ENCODE peak calls at places on chromosomes 2 and 18, in seven cellular contexts. T is A549, C is fibroblast of mammary gland, X is fibroblast of villous mesenchyme, M is HFF-Myc, O is GM10248, H is omental fat pad. I is an unnamed sample.
A peak's percentile ranks its signal among the peaks of the same experiment; 100 is the strongest.

GRCh38 chr2:48845719-48846118 is 90.2 kb upstream of the LHCGR start:
- DNase-seq in M (no peak), O (no peak), H (no peak), T (no peak), C (no peak), X (no peak), I (no peak)

GRCh38 chr2:98926601-98927000 is 9.4 kb downstream of the CRACDL start:
- DNase-seq in C (peak; percentile 70), O (no peak), X (no peak), T (no peak), H (no peak), M (no peak), I (no peak)

GRCh38 chr2:67649331-67650071 is 252.4 kb downstream of the ETAA1 start:
- DNase-seq in T (no peak), C (peak; percentile 93), X (peak; percentile 94), O (no peak), M (peak; percentile 79), H (no peak), I (no peak)

GRCh38 chr2:180040146-180040925 is 33.2 kb upstream of the CWC22 start:
- DNase-seq in T (no peak), M (peak; percentile 88), C (peak; percentile 99), H (no peak), X (peak; percentile 78), O (no peak), I (no peak)

GRCh38 chr2:7022956-7023467 is 105.8 kb downstream of the RNF144A start:
- DNase-seq in H (no peak), O (no peak), M (no peak), X (peak; percentile 30), T (no peak), C (peak; percentile 28), I (no peak)

GRCh38 chr2:84782717-84783442 is 98.0 kb downstream of the TRABD2A start:
- DNase-seq in M (no peak), C (peak; percentile 6), T (no peak), X (no peak), H (no peak), O (no peak), I (no peak)

GRCh38 chr2:190766581-190766980 is 114.0 kb upstream of the GLS start:
- DNase-seq in M (no peak), O (no peak), X (no peak), H (no peak), C (no peak), T (no peak), I (no peak)

GRCh38 chr18:63762518-63762917 is 12.7 kb upstream of the SERPINB7 start:
- DNase-seq in H (no peak), M (no peak), X (peak; percentile 52), O (no peak), C (peak; percentile 94), T (no peak), I (no peak)

GRCh38 chr18:79484661-79485621 is 89.2 kb downstream of the NFATC1 start:
- DNase-seq in X (peak; percentile 97), M (peak; percentile 88), T (no peak), O (no peak), H (no peak), C (peak; percentile 93), I (no peak)

GRCh38 chr2:128214866-128215460 is 103.7 kb downstream of the HS6ST1 start:
- DNase-seq in M (no peak), X (no peak), O (no peak), T (no peak), H (no peak), C (no peak), I (no peak)

GRCh38 chr18:63120541-63121059 is 199.0 kb downstream of the BCL2 start:
- DNase-seq in X (no peak), H (no peak), O (no peak), M (no peak), C (no peak), T (no peak), I (no peak)

GRCh38 chr18:48634491-48634890 is 95.7 kb downstream of the CTIF start:
- DNase-seq in X (no peak), C (no peak), O (no peak), H (no peak), T (no peak), M (no peak), I (no peak)

GRCh38 chr2:158009425-158009824 is 92.3 kb upstream of the UPP2 start:
- DNase-seq in C (no peak), H (no peak), M (no peak), O (no peak), T (no peak), X (peak; percentile 31), I (no peak)

GRCh38 chr2:101864426-101864825 is 127.3 kb upstream of the IL1R2 start:
- DNase-seq in C (no peak), O (no peak), X (no peak), T (no peak), H (no peak), M (no peak), I (no peak)

GRCh38 chr2:114123925-114124324 is 234.0 kb downstream of the ACTR3 start:
- DNase-seq in C (no peak), O (no peak), H (no peak), T (no peak), M (no peak), X (no peak), I (no peak)

GRCh38 chr2:99692785-99693184 is 203.0 kb upstream of the REV1 start:
- DNase-seq in C (no peak), T (no peak), H (no peak), O (no peak), X (no peak), M (no peak), I (no peak)

GRCh38 chr2:873651-874580 is 76.7 kb upstream of the SNTG2 start:
- DNase-seq in X (no peak), O (no peak), C (no peak), H (no peak), T (no peak), M (no peak), I (no peak)

GRCh38 chr2:46461716-46462171 is 17.6 kb upstream of the TMEM247 start:
- DNase-seq in X (no peak), O (peak; percentile 38), H (no peak), M (no peak), T (no peak), C (no peak), I (no peak)
- TF ChIP-seq CTCF in X (no peak), O (no peak), H (no peak), M (no peak), T (no peak), C (no peak), I (no peak)

GRCh38 chr2:96527990-96528679 is 8.4 kb upstream of the ARID5A start:
- DNase-seq in H (no peak), X (peak; percentile 49), M (no peak), T (no peak), O (no peak), C (peak; percentile 38), I (peak; percentile 51)

GRCh38 chr2:96529376-96530143 is 7.0 kb upstream of the ARID5A start:
- DNase-seq in H (no peak), C (no peak), O (no peak), X (no peak), M (no peak), T (no peak), I (no peak)

GRCh38 chr2:96530144-96530430 is 6.5 kb upstream of the ARID5A start:
- DNase-seq in H (no peak), X (no peak), C (no peak), O (no peak), M (no peak), T (no peak), I (no peak)

GRCh38 chr2:96527052-96527964 is 9.2 kb upstream of the ARID5A start:
- DNase-seq in O (peak; percentile 83), C (no peak), M (no peak), X (peak; percentile 34), H (no peak), T (no peak), I (peak; percentile 83)

DNA sequence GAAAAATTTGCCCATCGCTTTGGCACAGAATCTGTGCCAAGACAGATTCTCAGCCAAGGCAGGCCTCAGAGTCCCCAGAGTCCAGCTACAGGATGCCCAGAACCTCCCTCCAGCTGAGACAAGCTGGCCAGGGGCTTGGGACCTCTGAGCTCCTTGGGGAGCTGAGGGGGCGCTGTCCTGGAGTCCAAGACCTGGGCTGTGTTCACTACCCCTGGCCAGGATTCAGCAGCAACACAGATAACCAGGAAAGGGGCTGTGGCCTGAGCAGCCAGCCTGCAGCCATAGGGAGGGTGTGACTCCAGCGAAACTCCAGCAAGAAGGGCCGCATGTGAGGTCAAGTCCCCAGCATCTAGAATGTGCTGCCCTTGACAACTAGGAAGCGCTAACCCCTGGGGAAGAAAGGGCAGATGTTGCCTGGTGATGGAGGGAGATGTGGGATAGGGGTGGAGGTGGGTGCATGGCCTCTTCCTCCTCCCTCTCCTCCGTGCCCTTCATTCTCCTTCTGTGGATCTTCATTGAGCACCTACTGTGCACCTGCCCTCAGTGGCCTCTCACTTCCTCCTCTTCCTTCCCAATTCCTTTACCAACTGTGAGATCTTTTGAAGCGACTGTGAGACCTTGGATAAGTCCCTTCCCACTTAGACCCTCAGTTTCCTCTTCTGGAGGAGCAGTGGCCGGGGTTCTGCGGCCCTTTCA is 7.7 kb upstream of the ARID5A start:
- DNase-seq in O (no peak), C (no peak), H (no peak), X (no peak), M (no peak), T (no peak), I (no peak)
- TF ChIP-seq CTCF in O (no peak), C (no peak), H (no peak), X (peak; percentile 4), M (no peak), T (no peak), I (peak; percentile 23)

GRCh38 chr2:73268831-73269685 is 15.2 kb downstream of the FBXO41 start:
- DNase-seq in O (peak; percentile 91), H (no peak), X (no peak), T (peak; percentile 83), C (no peak), M (no peak), I (peak; percentile 96)
- TF ChIP-seq CTCF in O (no peak), H (no peak), X (no peak), T (peak; percentile 36), C (no peak), M (no peak), I (peak; percentile 26)

GRCh38 chr2:234430892-234431291 is 66.0 kb downstream of the ARL4C start:
- DNase-seq in H (no peak), C (no peak), X (no peak), M (no peak), T (no peak), O (no peak), I (no peak)

GRCh38 chr2:234436482-234436837 is 60.4 kb downstream of the ARL4C start:
- DNase-seq in C (no peak), M (no peak), H (no peak), T (no peak), O (no peak), X (no peak), I (no peak)

GRCh38 chr2:234435836-234436481 is 60.9 kb downstream of the ARL4C start:
- DNase-seq in H (no peak), O (no peak), X (no peak), C (no peak), T (no peak), M (no peak), I (no peak)

GRCh38 chr2:234429265-234429664 is 67.6 kb downstream of the ARL4C start:
- DNase-seq in T (no peak), O (no peak), M (no peak), H (no peak), C (no peak), X (no peak), I (no peak)

DNA sequence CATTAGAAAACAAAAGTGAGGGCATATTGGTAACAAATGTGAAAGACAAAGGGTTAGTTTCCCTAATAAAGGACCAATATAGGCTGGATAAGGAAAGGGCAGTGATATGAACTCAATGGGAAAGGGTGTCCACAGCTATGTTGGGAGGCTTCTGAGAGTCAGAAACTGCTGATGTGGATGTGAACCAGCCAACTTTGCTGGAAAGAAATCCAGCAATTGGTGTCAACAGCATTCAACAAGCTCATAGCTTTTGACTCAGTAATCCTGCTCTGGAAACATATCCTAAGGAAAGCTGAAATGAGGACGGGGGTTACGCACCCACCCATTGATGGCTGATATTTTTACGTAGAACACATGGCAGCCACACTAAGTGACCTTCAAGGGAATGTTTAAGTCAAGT is 63.7 kb downstream of the ARL4C start:
- DNase-seq in H (no peak), C (no peak), T (no peak), X (no peak), M (no peak), O (no peak), I (no peak)
- TF ChIP-seq CTCF in H (no peak), C (no peak), T (no peak), X (no peak), M (no peak), O (no peak), I (no peak)

I was measured in GM13977.